ENCODE peak calls at places on chromosomes 7 and 10, in eight cellular contexts. G, C, D, W, H, U, X and B are unnamed samples.

GRCh38 chr7:157995815-157996214 is 591.8 kb downstream of the PTPRN2 start:
- DNase-seq in U (no peak), G (no peak), W (no peak), C (no peak), H (no peak), X (no peak), D (no peak), B (no peak)

GRCh38 chr10:127801302-127801701 is 64.3 kb downstream of the FOXI2 start:
- DNase-seq in H (no peak), C (no peak), D (no peak), W (no peak), G (no peak), U (no peak), X (no peak), B (no peak)

GRCh38 chr10:28445511-28445910 is 87.4 kb upstream of the WAC start:
- DNase-seq in G (no peak), D (no peak), W (no peak), U (no peak), H (no peak), C (no peak), X (no peak), B (no peak)

GRCh38 chr7:139860090-139860773 is 31.2 kb downstream of the TBXAS1 start:
- DNase-seq in U (no peak), W (no peak), H (no peak), C (no peak), X (no peak), D (no peak), G (no peak), B (no peak)

GRCh38 chr10:91707236-91707635 is 74.4 kb upstream of the PPP1R3C start:
- DNase-seq in D (no peak), W (no peak), C (no peak), H (no peak), X (no peak), G (no peak), U (no peak), B (no peak)

GRCh38 chr10:103781329-103782061 is 73.9 kb downstream of the SH3PXD2A start:
- DNase-seq in G (peak), X (peak), C (no peak), D (no peak), H (peak), W (no peak), U (no peak), B (no peak)

GRCh38 chr10:71840177-71840711 is 10.8 kb downstream of the PSAP start:
- DNase-seq in X (peak), D (peak), W (peak), U (no peak), G (peak), C (no peak), H (peak), B (peak)

GRCh38 chr7:27916372-27916771 is 176.4 kb downstream of the TAX1BP1 start:
- DNase-seq in G (no peak), D (no peak), H (no peak), W (no peak), C (no peak), U (no peak), X (no peak), B (no peak)

GRCh38 chr10:72175166-72175565 is 40.6 kb upstream of the ANAPC16 start:
- DNase-seq in H (no peak), W (no peak), U (no peak), X (no peak), D (no peak), C (no peak), G (peak), B (no peak)

GRCh38 chr7:6637544-6638229 is 569 bp downstream of the ZNF316 start:
- DNase-seq in X (peak), H (peak), D (no peak), C (no peak), W (peak), U (peak), G (peak), B (peak)

GRCh38 chr7:111855842-111856227 is 293.5 kb upstream of the IMMP2L start:
- DNase-seq in U (no peak), G (peak), D (no peak), H (no peak), C (no peak), X (no peak), W (no peak), B (peak)

GRCh38 chr7:133934974-133935330 is 192.2 kb upstream of the LRGUK start:
- DNase-seq in H (no peak), D (no peak), X (no peak), C (no peak), W (no peak), G (no peak), U (no peak), B (no peak)

GRCh38 chr7:157673573-157673972 is 336.8 kb downstream of the DNAJB6 start:
- DNase-seq in W (no peak), C (no peak), U (no peak), X (no peak), G (no peak), D (no peak), H (no peak), B (no peak)

GRCh38 chr7:151904270-151904669 is 27.4 kb upstream of the PRKAG2 start:
- DNase-seq in G (no peak), X (no peak), U (no peak), H (no peak), D (no peak), C (no peak), W (no peak), B (no peak)

GRCh38 chr7:92973964-92974363 is 137.6 kb upstream of the CDK6 start:
- DNase-seq in C (no peak), X (no peak), H (no peak), G (peak), D (no peak), U (no peak), W (no peak), B (no peak)

GRCh38 chr7:35731349-35731748 is 36.4 kb upstream of the HERPUD2 start:
- DNase-seq in W (no peak), G (no peak), H (no peak), C (no peak), U (no peak), D (no peak), X (no peak), B (no peak)

GRCh38 chr10:114337510-114338462 is 66.5 kb downstream of the AFAP1L2 start:
- DNase-seq in U (no peak), G (no peak), W (peak), C (no peak), D (no peak), H (no peak), X (no peak), B (no peak)